ENCODE peak calls at places on chromosomes 11 and 22, in eight cellular contexts. E, X, C, V, R, N, L and G are unnamed samples.

GRCh38 chr11:63756919-63757761 is 11.4 kb downstream of the ZFTA start:
- DNase-seq in E (no peak), X (no peak), C (no peak), V (no peak), R (no peak), N (no peak), L (no peak), G (no peak)

GRCh38 chr22:24975813-24976341 is 23.4 kb downstream of the KIAA1671 start:
- DNase-seq in E (no peak), X (no peak), C (peak; percentile 89), V (no peak), R (peak; percentile 80), N (peak; percentile 37), L (no peak), G (peak; percentile 29)

GRCh38 chr22:38923463-38924196 is 33.8 kb upstream of the APOBEC3A start:
- DNase-seq in E (peak; percentile 85), X (peak; percentile 73), C (no peak), V (peak; percentile 82), R (peak; percentile 84), N (peak; percentile 52), L (peak; percentile 77), G (peak; percentile 81)

GRCh38 chr11:859394-860131 is 16.9 kb downstream of the TSPAN4 start:
- DNase-seq in E (peak; percentile 85), X (peak; percentile 72), C (no peak), V (peak; percentile 81), R (peak; percentile 93), N (peak; percentile 61), L (peak; percentile 76), G (peak; percentile 79)

GRCh38 chr11:19673924-19674390 is 38.7 kb upstream of the NAV2 start:
- DNase-seq in E (no peak), X (peak; percentile 67), C (peak; percentile 84), V (peak; percentile 73), R (peak; percentile 16), N (peak; percentile 76), L (peak; percentile 64), G (peak; percentile 88)

GRCh38 chr22:44664149-44664548 is 37.9 kb upstream of the PRR5 start:
- DNase-seq in E (peak; percentile 61), X (peak; percentile 89), C (no peak), V (peak; percentile 73), R (no peak), N (no peak), L (peak; percentile 67), G (no peak)

GRCh38 chr22:39690901-39691620 is 120.5 kb downstream of the CACNA1I start:
- DNase-seq in E (no peak), X (no peak), C (no peak), V (no peak), R (no peak), N (no peak), L (no peak), G (no peak)

GRCh38 chr22:26711205-26711958 is 54.0 kb downstream of the MIAT start:
- DNase-seq in E (peak; percentile 62), X (peak; percentile 54), C (no peak), V (no peak), R (no peak), N (no peak), L (peak; percentile 35), G (no peak)

GRCh38 chr11:116033931-116034553 is 529.8 kb upstream of the CADM1 start:
- DNase-seq in E (no peak), X (no peak), C (no peak), V (no peak), R (no peak), N (no peak), L (no peak), G (no peak)

GRCh38 chr22:39574779-39575551 is 4.4 kb downstream of the CACNA1I start:
- DNase-seq in E (peak; percentile 95), X (no peak), C (no peak), V (no peak), R (no peak), N (no peak), L (no peak), G (no peak)

GRCh38 chr11:69854719-69855118 is 35.5 kb upstream of the FGF3 start:
- DNase-seq in E (peak; percentile 50), X (no peak), C (no peak), V (no peak), R (no peak), N (no peak), L (no peak), G (no peak)

GRCh38 chr22:19722175-19722914 is 994 bp upstream of the GP1BB start:
- DNase-seq in E (no peak), X (no peak), C (no peak), V (peak; percentile 62), R (no peak), N (no peak), L (no peak), G (no peak)

GRCh38 chr11:134405841-134406240 is 6.2 kb downstream of the B3GAT1 start:
- DNase-seq in E (no peak), X (no peak), C (no peak), V (no peak), R (no peak), N (no peak), L (no peak), G (no peak)

GRCh38 chr22:45476814-45477213 is 25.9 kb upstream of the FBLN1 start:
- DNase-seq in E (no peak), X (no peak), C (no peak), V (no peak), R (peak; percentile 57), N (no peak), L (no peak), G (peak; percentile 50)

GRCh38 chr22:48299124-48299523 is 1528.5 kb downstream of the BRD1 start:
- DNase-seq in E (no peak), X (no peak), C (no peak), V (no peak), R (no peak), N (no peak), L (no peak), G (no peak)

GRCh38 chr11:111603633-111604130 is 1.4 kb downstream of the SIK2 start:
- DNase-seq in E (no peak), X (no peak), C (no peak), V (no peak), R (no peak), N (no peak), L (no peak), G (no peak)

GRCh38 chr11:111604392-111605009 is 2.3 kb downstream of the SIK2 start:
- DNase-seq in E (peak; percentile 45), X (no peak), C (no peak), V (no peak), R (no peak), N (no peak), L (no peak), G (no peak)

GRCh38 chr11:111601636-111601978 is 642 bp upstream of the SIK2 start:
- DNase-seq in E (no peak), X (no peak), C (no peak), V (no peak), R (no peak), N (no peak), L (no peak), G (no peak)

GRCh38 chr11:111602865-111603632 is 800 bp downstream of the SIK2 start:
- DNase-seq in E (peak; percentile 43), X (no peak), C (peak; percentile 83), V (peak; percentile 48), R (no peak), N (peak; percentile 16), L (peak; percentile 44), G (no peak)

GRCh38 chr11:111601979-111602864 is at the start of gene SIK2:
- DNase-seq in E (peak; percentile 94), X (peak; percentile 96), C (peak; percentile 94), V (peak; percentile 96), R (peak; percentile 97), N (peak; percentile 94), L (peak; percentile 95), G (peak; percentile 94)
- TF ChIP-seq CTCF in E (peak; percentile 98), X (peak; percentile 67), C (peak; percentile 88), V (peak; percentile 96), R (peak; percentile 83), N (peak; percentile 86), L (peak; percentile 86), G (peak; percentile 93)

DNA sequence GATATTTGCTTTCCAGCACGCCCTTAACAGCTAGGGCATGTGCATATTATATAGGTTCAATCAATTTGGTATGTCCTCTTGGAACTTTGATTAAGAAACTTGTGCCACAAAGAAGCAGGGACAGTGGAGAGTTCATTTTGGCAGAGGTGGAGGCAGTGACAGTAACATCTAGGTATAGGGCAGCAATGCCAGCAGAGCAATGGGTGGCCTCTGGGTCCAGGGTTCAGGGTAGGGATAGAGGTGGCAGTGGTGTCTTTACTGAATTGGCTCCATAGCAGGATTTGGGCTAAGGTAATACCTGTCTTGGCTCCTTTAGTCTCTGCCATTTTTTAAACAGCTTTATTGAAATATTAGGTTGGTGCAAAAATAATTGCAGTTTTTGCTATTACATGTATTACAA is 24.4 kb upstream of the POLD3 start:
- DNase-seq in E (no peak), X (no peak), C (no peak), V (no peak), R (no peak), N (no peak), L (no peak), G (no peak)
- TF ChIP-seq POLR2A in E (no peak), X (no peak), C (no peak), V (no peak), R (no peak), N (no peak), L (no peak), G (no peak)

DNA sequence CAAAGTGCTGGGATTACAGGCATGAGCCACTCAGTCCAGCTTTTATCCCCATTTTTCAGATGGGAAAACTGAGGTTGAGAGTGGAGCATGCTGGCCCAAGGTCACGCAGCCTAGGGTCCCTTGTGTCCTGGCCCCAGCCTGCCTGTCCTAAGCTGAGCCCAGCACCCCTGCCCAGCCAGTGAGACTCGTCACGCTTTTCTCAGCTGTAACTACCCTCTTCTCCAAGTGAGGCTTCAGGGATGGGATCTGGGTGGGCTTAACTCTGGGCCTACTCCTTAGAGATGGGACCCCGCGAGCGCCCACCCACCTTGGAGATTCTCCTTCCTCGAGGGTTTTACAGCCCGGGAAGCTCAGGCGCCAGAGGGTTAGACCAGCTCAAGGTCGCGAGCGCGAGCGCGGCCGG is 390 bp upstream of the TMEM151A start:
- DNase-seq in E (no peak), X (no peak), C (no peak), V (no peak), R (no peak), N (no peak), L (no peak), G (no peak)
- H3K4me3 ChIP-seq in E (no peak overlapping the region), X (peak overlapping the region; percentile 47), C (peak overlapping the region; percentile 51), V (no peak overlapping the region), R (no peak overlapping the region), N (peak overlapping the region; percentile 40), L (peak overlapping the region; percentile 39), G (no peak overlapping the region)

GRCh38 chr22:22062306-22062793 is 79.8 kb upstream of the TOP3B start:
- DNase-seq in E (no peak), X (no peak), C (no peak), V (no peak), R (no peak), N (no peak), L (no peak), G (no peak)

GRCh38 chr22:22059476-22060002 is 77.0 kb upstream of the TOP3B start:
- DNase-seq in E (no peak), X (no peak), C (no peak), V (no peak), R (no peak), N (no peak), L (no peak), G (no peak)

GRCh38 chr22:22058649-22059475 is 76.3 kb upstream of the TOP3B start:
- DNase-seq in E (no peak), X (no peak), C (no peak), V (no peak), R (no peak), N (no peak), L (no peak), G (no peak)

GRCh38 chr22:22060200-22061084 is 77.9 kb upstream of the TOP3B start:
- DNase-seq in E (peak; percentile 24), X (peak; percentile 70), C (no peak), V (peak; percentile 25), R (peak; percentile 28), N (no peak), L (peak; percentile 44), G (peak; percentile 53)

GRCh38 chr22:22061085-22062077 is 78.8 kb upstream of the TOP3B start:
- DNase-seq in E (peak; percentile 43), X (no peak), C (no peak), V (peak; percentile 53), R (peak; percentile 18), N (no peak), L (no peak), G (peak; percentile 61)
- TF ChIP-seq CTCF in E (peak; percentile 38), X (no peak), C (peak; percentile 29), V (peak; percentile 30), R (no peak), N (no peak), L (no peak), G (peak; percentile 21)